ENCODE peak calls at places on chromosomes 12 and 14, in eight cellular contexts. One of them, this sample, is unnamed.

GRCh38 chr12:57720606-57721595 is 17.6 kb downstream of the AGAP2 start:
- DNase-seq in left ventricle myocardium superior: no peak
- DNase-seq in HuH-7.5: no peak
- DNase-seq in foreskin fibroblast: no peak
- DNase-seq in C1 segment of cervical spinal cord: no peak
- DNase-seq in T-helper 17 cell: no peak
- DNase-seq in CD4-positive, alpha-beta memory T cell: no peak
- DNase-seq in sciatic nerve: no peak
- DNase-seq in this sample: no peak

GRCh38 chr12:44874981-44875416 is 1.1 kb downstream of the NELL2 start:
- DNase-seq in CD4-positive, alpha-beta memory T cell: peak
- DNase-seq in T-helper 17 cell: no peak
- DNase-seq in sciatic nerve: no peak
- DNase-seq in HuH-7.5: peak
- DNase-seq in left ventricle myocardium superior: no peak
- DNase-seq in C1 segment of cervical spinal cord: no peak
- DNase-seq in foreskin fibroblast: no peak
- DNase-seq in this sample: no peak

GRCh38 chr14:50060871-50061663 is 55.3 kb downstream of the VCPKMT start:
- DNase-seq in foreskin fibroblast: peak
- DNase-seq in C1 segment of cervical spinal cord: no peak
- DNase-seq in CD4-positive, alpha-beta memory T cell: no peak
- DNase-seq in HuH-7.5: peak
- DNase-seq in T-helper 17 cell: peak
- DNase-seq in left ventricle myocardium superior: peak
- DNase-seq in sciatic nerve: peak
- DNase-seq in this sample: no peak

GRCh38 chr12:80412343-80412953 is 31.6 kb upstream of the PTPRQ start:
- DNase-seq in sciatic nerve: no peak
- DNase-seq in HuH-7.5: peak
- DNase-seq in foreskin fibroblast: peak
- DNase-seq in T-helper 17 cell: no peak
- DNase-seq in CD4-positive, alpha-beta memory T cell: peak
- DNase-seq in C1 segment of cervical spinal cord: no peak
- DNase-seq in left ventricle myocardium superior: no peak
- DNase-seq in this sample: no peak

GRCh38 chr12:109994262-109995175 is 1.6 kb downstream of the GIT2 start:
- DNase-seq in T-helper 17 cell: no peak
- DNase-seq in foreskin fibroblast: no peak
- DNase-seq in sciatic nerve: no peak
- DNase-seq in HuH-7.5: no peak
- DNase-seq in C1 segment of cervical spinal cord: no peak
- DNase-seq in CD4-positive, alpha-beta memory T cell: no peak
- DNase-seq in left ventricle myocardium superior: no peak
- DNase-seq in this sample: no peak

GRCh38 chr14:93023039-93023438 is 92.7 kb downstream of the ITPK1 start:
- DNase-seq in C1 segment of cervical spinal cord: no peak
- DNase-seq in sciatic nerve: no peak
- DNase-seq in left ventricle myocardium superior: no peak
- DNase-seq in HuH-7.5: no peak
- DNase-seq in foreskin fibroblast: no peak
- DNase-seq in CD4-positive, alpha-beta memory T cell: no peak
- DNase-seq in T-helper 17 cell: no peak
- DNase-seq in this sample: no peak

GRCh38 chr12:118135788-118136558 is at the start of gene PEBP1:
- DNase-seq in C1 segment of cervical spinal cord: peak
- DNase-seq in CD4-positive, alpha-beta memory T cell: peak
- DNase-seq in sciatic nerve: peak
- DNase-seq in HuH-7.5: peak
- DNase-seq in T-helper 17 cell: peak
- DNase-seq in foreskin fibroblast: peak
- DNase-seq in left ventricle myocardium superior: peak
- DNase-seq in this sample: peak

GRCh38 chr12:16603916-16604575 is 1.9 kb downstream of the LMO3 start:
- DNase-seq in CD4-positive, alpha-beta memory T cell: no peak
- DNase-seq in HuH-7.5: no peak
- DNase-seq in sciatic nerve: no peak
- DNase-seq in left ventricle myocardium superior: no peak
- DNase-seq in foreskin fibroblast: no peak
- DNase-seq in T-helper 17 cell: no peak
- DNase-seq in C1 segment of cervical spinal cord: no peak
- DNase-seq in this sample: no peak

GRCh38 chr12:22627351-22627750 is 2.4 kb downstream of the ETNK1 start:
- DNase-seq in foreskin fibroblast: no peak
- DNase-seq in C1 segment of cervical spinal cord: no peak
- DNase-seq in T-helper 17 cell: no peak
- DNase-seq in HuH-7.5: no peak
- DNase-seq in sciatic nerve: no peak
- DNase-seq in left ventricle myocardium superior: no peak
- DNase-seq in CD4-positive, alpha-beta memory T cell: no peak
- DNase-seq in this sample: no peak

GRCh38 chr12:104715562-104716182 is 242.4 kb downstream of the SLC41A2 start:
- DNase-seq in T-helper 17 cell: no peak
- DNase-seq in left ventricle myocardium superior: no peak
- DNase-seq in HuH-7.5: no peak
- DNase-seq in sciatic nerve: no peak
- DNase-seq in foreskin fibroblast: no peak
- DNase-seq in CD4-positive, alpha-beta memory T cell: no peak
- DNase-seq in C1 segment of cervical spinal cord: no peak
- DNase-seq in this sample: no peak

GRCh38 chr14:91400696-91401095 is 16.9 kb downstream of the CCDC88C start:
- DNase-seq in C1 segment of cervical spinal cord: no peak
- DNase-seq in CD4-positive, alpha-beta memory T cell: no peak
- DNase-seq in sciatic nerve: no peak
- DNase-seq in HuH-7.5: no peak
- DNase-seq in left ventricle myocardium superior: no peak
- DNase-seq in T-helper 17 cell: no peak
- DNase-seq in foreskin fibroblast: no peak
- DNase-seq in this sample: no peak

GRCh38 chr12:102426599-102427541 is 53.5 kb downstream of the IGF1 start:
- DNase-seq in left ventricle myocardium superior: no peak
- DNase-seq in CD4-positive, alpha-beta memory T cell: no peak
- DNase-seq in T-helper 17 cell: no peak
- DNase-seq in sciatic nerve: no peak
- DNase-seq in C1 segment of cervical spinal cord: no peak
- DNase-seq in HuH-7.5: no peak
- DNase-seq in foreskin fibroblast: no peak
- DNase-seq in this sample: no peak

GRCh38 chr12:124040737-124041136 is 67.7 kb downstream of the ZNF664 start:
- DNase-seq in HuH-7.5: no peak
- DNase-seq in foreskin fibroblast: no peak
- DNase-seq in CD4-positive, alpha-beta memory T cell: no peak
- DNase-seq in C1 segment of cervical spinal cord: no peak
- DNase-seq in left ventricle myocardium superior: no peak
- DNase-seq in sciatic nerve: no peak
- DNase-seq in T-helper 17 cell: no peak
- DNase-seq in this sample: no peak

GRCh38 chr12:12560587-12561304 is 1.9 kb downstream of the DUSP16 start:
- DNase-seq in sciatic nerve: no peak
- DNase-seq in C1 segment of cervical spinal cord: peak
- DNase-seq in left ventricle myocardium superior: no peak
- DNase-seq in T-helper 17 cell: peak
- DNase-seq in foreskin fibroblast: no peak
- DNase-seq in CD4-positive, alpha-beta memory T cell: peak
- DNase-seq in HuH-7.5: no peak
- DNase-seq in this sample: no peak

GRCh38 chr14:96888593-96888992 is 91.4 kb downstream of the VRK1 start:
- DNase-seq in CD4-positive, alpha-beta memory T cell: no peak
- DNase-seq in HuH-7.5: no peak
- DNase-seq in C1 segment of cervical spinal cord: no peak
- DNase-seq in sciatic nerve: no peak
- DNase-seq in T-helper 17 cell: no peak
- DNase-seq in foreskin fibroblast: no peak
- DNase-seq in left ventricle myocardium superior: no peak
- DNase-seq in this sample: no peak

GRCh38 chr12:92928431-92928961 is 599 bp downstream of the EEA1 start:
- DNase-seq in T-helper 17 cell: peak
- DNase-seq in CD4-positive, alpha-beta memory T cell: peak
- DNase-seq in sciatic nerve: peak
- DNase-seq in HuH-7.5: no peak
- DNase-seq in left ventricle myocardium superior: peak
- DNase-seq in foreskin fibroblast: peak
- DNase-seq in C1 segment of cervical spinal cord: peak
- DNase-seq in this sample: peak

GRCh38 chr14:73833024-73833423 is 18.6 kb upstream of the PTGR2 start:
- DNase-seq in sciatic nerve: no peak
- DNase-seq in left ventricle myocardium superior: no peak
- DNase-seq in CD4-positive, alpha-beta memory T cell: no peak
- DNase-seq in foreskin fibroblast: no peak
- DNase-seq in C1 segment of cervical spinal cord: no peak
- DNase-seq in T-helper 17 cell: no peak
- DNase-seq in HuH-7.5: no peak
- DNase-seq in this sample: no peak

GRCh38 chr12:96743606-96744005 is 163.5 kb upstream of the NEDD1 start:
- DNase-seq in sciatic nerve: no peak
- DNase-seq in C1 segment of cervical spinal cord: no peak
- DNase-seq in T-helper 17 cell: no peak
- DNase-seq in left ventricle myocardium superior: no peak
- DNase-seq in CD4-positive, alpha-beta memory T cell: no peak
- DNase-seq in foreskin fibroblast: no peak
- DNase-seq in HuH-7.5: no peak
- DNase-seq in this sample: no peak

GRCh38 chr12:67661311-67662011 is 12.9 kb downstream of the DYRK2 start:
- DNase-seq in CD4-positive, alpha-beta memory T cell: no peak
- DNase-seq in C1 segment of cervical spinal cord: no peak
- DNase-seq in T-helper 17 cell: no peak
- DNase-seq in sciatic nerve: no peak
- DNase-seq in foreskin fibroblast: peak
- DNase-seq in left ventricle myocardium superior: no peak
- DNase-seq in HuH-7.5: no peak
- DNase-seq in this sample: no peak

GRCh38 chr12:1966561-1967211 is 37.6 kb downstream of the DCP1B start:
- DNase-seq in sciatic nerve: no peak
- DNase-seq in left ventricle myocardium superior: peak
- DNase-seq in C1 segment of cervical spinal cord: no peak
- DNase-seq in HuH-7.5: no peak
- DNase-seq in T-helper 17 cell: no peak
- DNase-seq in foreskin fibroblast: no peak
- DNase-seq in CD4-positive, alpha-beta memory T cell: no peak
- DNase-seq in this sample: peak